ENCODE peak calls at places on chromosomes 5 and 9, in eight cellular contexts. One of them, this sample, is unnamed.

GRCh38 chr9:107927276-107927675 is 437.7 kb upstream of the KLF4 start:
- DNase-seq in SK-MEL-5: no peak
- DNase-seq in AG08396: no peak
- DNase-seq in NCI-H774: no peak
- DNase-seq in activated CD4-positive, alpha-beta T cell treated with anti-CD3 and anti-CD28 coated beads, Interleukin-2, amount 10 ng/mL, durations not matched to agents 24 days and 14 days: no peak
- DNase-seq in nucleus accumbens: no peak
- DNase-seq in GM04504: no peak
- DNase-seq in CD8-positive, alpha-beta T cell: no peak
- DNase-seq in this sample: no peak

GRCh38 chr5:59276886-59277514 is 616.5 kb downstream of the PDE4D start:
- DNase-seq in SK-MEL-5: peak
- DNase-seq in AG08396: no peak
- DNase-seq in NCI-H774: no peak
- DNase-seq in activated CD4-positive, alpha-beta T cell treated with anti-CD3 and anti-CD28 coated beads, Interleukin-2, amount 10 ng/mL, durations not matched to agents 24 days and 14 days: no peak
- DNase-seq in nucleus accumbens: no peak
- DNase-seq in GM04504: no peak
- DNase-seq in CD8-positive, alpha-beta T cell: no peak
- DNase-seq in this sample: peak

GRCh38 chr5:156137482-156137881 is 189.5 kb upstream of the SGCD start:
- DNase-seq in SK-MEL-5: no peak
- DNase-seq in AG08396: no peak
- DNase-seq in NCI-H774: no peak
- DNase-seq in activated CD4-positive, alpha-beta T cell treated with anti-CD3 and anti-CD28 coated beads, Interleukin-2, amount 10 ng/mL, durations not matched to agents 24 days and 14 days: peak
- DNase-seq in nucleus accumbens: no peak
- DNase-seq in GM04504: peak
- DNase-seq in CD8-positive, alpha-beta T cell: no peak
- DNase-seq in this sample: no peak

GRCh38 chr9:110189001-110189400 is 19.0 kb downstream of the C9orf152 start:
- DNase-seq in SK-MEL-5: no peak
- DNase-seq in AG08396: no peak
- DNase-seq in NCI-H774: peak
- DNase-seq in activated CD4-positive, alpha-beta T cell treated with anti-CD3 and anti-CD28 coated beads, Interleukin-2, amount 10 ng/mL, durations not matched to agents 24 days and 14 days: no peak
- DNase-seq in nucleus accumbens: no peak
- DNase-seq in GM04504: no peak
- DNase-seq in CD8-positive, alpha-beta T cell: no peak
- DNase-seq in this sample: no peak

GRCh38 chr5:94544031-94544650 is 74.3 kb downstream of the KIAA0825 start:
- DNase-seq in SK-MEL-5: no peak
- DNase-seq in AG08396: no peak
- DNase-seq in NCI-H774: no peak
- DNase-seq in activated CD4-positive, alpha-beta T cell treated with anti-CD3 and anti-CD28 coated beads, Interleukin-2, amount 10 ng/mL, durations not matched to agents 24 days and 14 days: no peak
- DNase-seq in nucleus accumbens: no peak
- DNase-seq in GM04504: no peak
- DNase-seq in CD8-positive, alpha-beta T cell: no peak
- DNase-seq in this sample: no peak

GRCh38 chr5:108521841-108522506 is 140.1 kb upstream of the FBXL17 start:
- DNase-seq in SK-MEL-5: peak
- DNase-seq in AG08396: peak
- DNase-seq in NCI-H774: peak
- DNase-seq in activated CD4-positive, alpha-beta T cell treated with anti-CD3 and anti-CD28 coated beads, Interleukin-2, amount 10 ng/mL, durations not matched to agents 24 days and 14 days: peak
- DNase-seq in nucleus accumbens: no peak
- DNase-seq in GM04504: peak
- DNase-seq in CD8-positive, alpha-beta T cell: no peak
- DNase-seq in this sample: peak

GRCh38 chr9:87551692-87552303 is 54.1 kb downstream of the DAPK1 start:
- DNase-seq in SK-MEL-5: no peak
- DNase-seq in AG08396: no peak
- DNase-seq in NCI-H774: no peak
- DNase-seq in activated CD4-positive, alpha-beta T cell treated with anti-CD3 and anti-CD28 coated beads, Interleukin-2, amount 10 ng/mL, durations not matched to agents 24 days and 14 days: no peak
- DNase-seq in nucleus accumbens: no peak
- DNase-seq in GM04504: no peak
- DNase-seq in CD8-positive, alpha-beta T cell: no peak
- DNase-seq in this sample: no peak

GRCh38 chr5:32047056-32047455 is 127.1 kb downstream of the GOLPH3 start:
- DNase-seq in SK-MEL-5: no peak
- DNase-seq in AG08396: peak
- DNase-seq in NCI-H774: no peak
- DNase-seq in activated CD4-positive, alpha-beta T cell treated with anti-CD3 and anti-CD28 coated beads, Interleukin-2, amount 10 ng/mL, durations not matched to agents 24 days and 14 days: no peak
- DNase-seq in nucleus accumbens: no peak
- DNase-seq in GM04504: no peak
- DNase-seq in CD8-positive, alpha-beta T cell: no peak
- DNase-seq in this sample: no peak

GRCh38 chr9:111831371-111832108 is 36.8 kb upstream of the SHOC1 start:
- DNase-seq in SK-MEL-5: no peak
- DNase-seq in AG08396: no peak
- DNase-seq in NCI-H774: no peak
- DNase-seq in activated CD4-positive, alpha-beta T cell treated with anti-CD3 and anti-CD28 coated beads, Interleukin-2, amount 10 ng/mL, durations not matched to agents 24 days and 14 days: no peak
- DNase-seq in nucleus accumbens: no peak
- DNase-seq in GM04504: no peak
- DNase-seq in CD8-positive, alpha-beta T cell: no peak
- DNase-seq in this sample: no peak

GRCh38 chr5:84430079-84430478 is 45.4 kb upstream of the EDIL3 start:
- DNase-seq in SK-MEL-5: no peak
- DNase-seq in AG08396: no peak
- DNase-seq in NCI-H774: no peak
- DNase-seq in activated CD4-positive, alpha-beta T cell treated with anti-CD3 and anti-CD28 coated beads, Interleukin-2, amount 10 ng/mL, durations not matched to agents 24 days and 14 days: no peak
- DNase-seq in nucleus accumbens: no peak
- DNase-seq in GM04504: no peak
- DNase-seq in CD8-positive, alpha-beta T cell: no peak
- DNase-seq in this sample: no peak

GRCh38 chr9:134253596-134254205 is 72.6 kb upstream of the RXRA start:
- DNase-seq in SK-MEL-5: no peak
- DNase-seq in AG08396: peak
- DNase-seq in NCI-H774: no peak
- DNase-seq in activated CD4-positive, alpha-beta T cell treated with anti-CD3 and anti-CD28 coated beads, Interleukin-2, amount 10 ng/mL, durations not matched to agents 24 days and 14 days: no peak
- DNase-seq in nucleus accumbens: no peak
- DNase-seq in GM04504: peak
- DNase-seq in CD8-positive, alpha-beta T cell: no peak
- DNase-seq in this sample: no peak

This sample was measured in NCI-H1694 treated with DMSO at 0.1 percent for 48 hours.